ENCODE peak calls at places on chromosomes 12 and 14, in ten cellular contexts. One of them, this sample, is unnamed.

GRCh38 chr12:116390656-116391335 is 113.3 kb upstream of the MED13L start:
- DNase-seq in retina: no peak
- DNase-seq in left cardiac atrium: no peak
- DNase-seq in stimulated activated CD8-positive, alpha-beta memory T cell treated with anti-CD3 and anti-CD28 coated beads, Interleukin-4, amount 100 ng/mL, for 4 hours: no peak
- DNase-seq in Right ventricle myocardium superior: no peak
- DNase-seq in activated CD8-positive, alpha-beta T cell treated with anti-CD3 and anti-CD28 coated beads, Interleukin-2, amount 10 ng/mL, durations not matched to agents 7 days and 5 days: no peak
- DNase-seq in globus pallidus: no peak
- DNase-seq in cardiac fibroblast: peak
- DNase-seq in MCF 10A: no peak
- DNase-seq in adipocyte: no peak
- DNase-seq in this sample: no peak

GRCh38 chr14:33026850-33027420 is 88.3 kb downstream of the NPAS3 start:
- DNase-seq in retina: no peak
- DNase-seq in left cardiac atrium: peak
- DNase-seq in stimulated activated CD8-positive, alpha-beta memory T cell treated with anti-CD3 and anti-CD28 coated beads, Interleukin-4, amount 100 ng/mL, for 4 hours: no peak
- DNase-seq in Right ventricle myocardium superior: no peak
- DNase-seq in activated CD8-positive, alpha-beta T cell treated with anti-CD3 and anti-CD28 coated beads, Interleukin-2, amount 10 ng/mL, durations not matched to agents 7 days and 5 days: no peak
- DNase-seq in globus pallidus: peak
- DNase-seq in cardiac fibroblast: peak
- DNase-seq in MCF 10A: no peak
- DNase-seq in adipocyte: peak
- DNase-seq in this sample: peak

GRCh38 chr12:81085832-81086231 is 8.0 kb downstream of the ACSS3 start:
- DNase-seq in retina: no peak
- DNase-seq in left cardiac atrium: no peak
- DNase-seq in stimulated activated CD8-positive, alpha-beta memory T cell treated with anti-CD3 and anti-CD28 coated beads, Interleukin-4, amount 100 ng/mL, for 4 hours: no peak
- DNase-seq in Right ventricle myocardium superior: no peak
- DNase-seq in activated CD8-positive, alpha-beta T cell treated with anti-CD3 and anti-CD28 coated beads, Interleukin-2, amount 10 ng/mL, durations not matched to agents 7 days and 5 days: no peak
- DNase-seq in globus pallidus: no peak
- DNase-seq in cardiac fibroblast: no peak
- DNase-seq in MCF 10A: no peak
- DNase-seq in adipocyte: no peak
- DNase-seq in this sample: no peak

GRCh38 chr12:90262261-90262660 is 553.6 kb upstream of the ATP2B1 start:
- DNase-seq in retina: no peak
- DNase-seq in left cardiac atrium: no peak
- DNase-seq in stimulated activated CD8-positive, alpha-beta memory T cell treated with anti-CD3 and anti-CD28 coated beads, Interleukin-4, amount 100 ng/mL, for 4 hours: no peak
- DNase-seq in Right ventricle myocardium superior: no peak
- DNase-seq in activated CD8-positive, alpha-beta T cell treated with anti-CD3 and anti-CD28 coated beads, Interleukin-2, amount 10 ng/mL, durations not matched to agents 7 days and 5 days: no peak
- DNase-seq in globus pallidus: no peak
- DNase-seq in cardiac fibroblast: peak
- DNase-seq in MCF 10A: peak
- DNase-seq in adipocyte: peak
- DNase-seq in this sample: no peak

GRCh38 chr12:51828951-51829581 is 19.5 kb downstream of the FIGNL2 start:
- DNase-seq in retina: peak
- DNase-seq in left cardiac atrium: no peak
- DNase-seq in stimulated activated CD8-positive, alpha-beta memory T cell treated with anti-CD3 and anti-CD28 coated beads, Interleukin-4, amount 100 ng/mL, for 4 hours: no peak
- DNase-seq in Right ventricle myocardium superior: no peak
- DNase-seq in activated CD8-positive, alpha-beta T cell treated with anti-CD3 and anti-CD28 coated beads, Interleukin-2, amount 10 ng/mL, durations not matched to agents 7 days and 5 days: no peak
- DNase-seq in globus pallidus: no peak
- DNase-seq in cardiac fibroblast: no peak
- DNase-seq in MCF 10A: no peak
- DNase-seq in adipocyte: no peak
- DNase-seq in this sample: no peak

GRCh38 chr14:27553820-27554219 is 956.0 kb upstream of the NOVA1 start:
- DNase-seq in retina: no peak
- DNase-seq in left cardiac atrium: no peak
- DNase-seq in stimulated activated CD8-positive, alpha-beta memory T cell treated with anti-CD3 and anti-CD28 coated beads, Interleukin-4, amount 100 ng/mL, for 4 hours: no peak
- DNase-seq in Right ventricle myocardium superior: no peak
- DNase-seq in activated CD8-positive, alpha-beta T cell treated with anti-CD3 and anti-CD28 coated beads, Interleukin-2, amount 10 ng/mL, durations not matched to agents 7 days and 5 days: no peak
- DNase-seq in globus pallidus: peak
- DNase-seq in cardiac fibroblast: peak
- DNase-seq in MCF 10A: peak
- DNase-seq in adipocyte: peak
- DNase-seq in this sample: peak

GRCh38 chr12:45209784-45210183 is 6.1 kb upstream of the ANO6 start:
- DNase-seq in retina: no peak
- DNase-seq in left cardiac atrium: no peak
- DNase-seq in stimulated activated CD8-positive, alpha-beta memory T cell treated with anti-CD3 and anti-CD28 coated beads, Interleukin-4, amount 100 ng/mL, for 4 hours: no peak
- DNase-seq in Right ventricle myocardium superior: no peak
- DNase-seq in activated CD8-positive, alpha-beta T cell treated with anti-CD3 and anti-CD28 coated beads, Interleukin-2, amount 10 ng/mL, durations not matched to agents 7 days and 5 days: no peak
- DNase-seq in globus pallidus: no peak
- DNase-seq in cardiac fibroblast: no peak
- DNase-seq in MCF 10A: no peak
- DNase-seq in adipocyte: no peak
- DNase-seq in this sample: no peak

GRCh38 chr14:52314521-52315354 is 626 bp downstream of the PTGER2 start:
- DNase-seq in retina: peak
- DNase-seq in left cardiac atrium: peak
- DNase-seq in stimulated activated CD8-positive, alpha-beta memory T cell treated with anti-CD3 and anti-CD28 coated beads, Interleukin-4, amount 100 ng/mL, for 4 hours: no peak
- DNase-seq in Right ventricle myocardium superior: peak
- DNase-seq in activated CD8-positive, alpha-beta T cell treated with anti-CD3 and anti-CD28 coated beads, Interleukin-2, amount 10 ng/mL, durations not matched to agents 7 days and 5 days: peak
- DNase-seq in globus pallidus: no peak
- DNase-seq in cardiac fibroblast: peak
- DNase-seq in MCF 10A: no peak
- DNase-seq in adipocyte: peak
- DNase-seq in this sample: no peak

GRCh38 chr12:25759752-25760151 is 198.7 kb upstream of the RASSF8 start:
- DNase-seq in retina: no peak
- DNase-seq in left cardiac atrium: no peak
- DNase-seq in stimulated activated CD8-positive, alpha-beta memory T cell treated with anti-CD3 and anti-CD28 coated beads, Interleukin-4, amount 100 ng/mL, for 4 hours: no peak
- DNase-seq in Right ventricle myocardium superior: no peak
- DNase-seq in activated CD8-positive, alpha-beta T cell treated with anti-CD3 and anti-CD28 coated beads, Interleukin-2, amount 10 ng/mL, durations not matched to agents 7 days and 5 days: no peak
- DNase-seq in globus pallidus: no peak
- DNase-seq in cardiac fibroblast: no peak
- DNase-seq in MCF 10A: no peak
- DNase-seq in adipocyte: peak
- DNase-seq in this sample: no peak

GRCh38 chr14:76720382-76720813 is 40.9 kb upstream of the VASH1 start:
- DNase-seq in retina: peak
- DNase-seq in left cardiac atrium: peak
- DNase-seq in stimulated activated CD8-positive, alpha-beta memory T cell treated with anti-CD3 and anti-CD28 coated beads, Interleukin-4, amount 100 ng/mL, for 4 hours: no peak
- DNase-seq in Right ventricle myocardium superior: peak
- DNase-seq in activated CD8-positive, alpha-beta T cell treated with anti-CD3 and anti-CD28 coated beads, Interleukin-2, amount 10 ng/mL, durations not matched to agents 7 days and 5 days: no peak
- DNase-seq in globus pallidus: peak
- DNase-seq in cardiac fibroblast: peak
- DNase-seq in MCF 10A: peak
- DNase-seq in adipocyte: no peak
- DNase-seq in this sample: peak

This sample was measured in putamen.